ENCODE peak calls at places on chromosomes 3 and 15, in seven cellular contexts. C is PC-3; M is SW480; P is stimulated activated CD4-positive, alpha-beta T cell treated with anti-CD3 and anti-CD28 coated beads, TNF-alpha, amount 100 ng/mL, for 1 hour; L is H1; O is A172; H is left ventricle myocardium inferior. R is an unnamed sample.

GRCh38 chr3:13767030-13767429 is 112.8 kb downstream of the WNT7A start:
- DNase-seq in L (no peak), C (no peak), H (no peak), P (no peak), O (no peak), M (no peak), R (no peak)

GRCh38 chr3:44237665-44238064 is 4.0 kb upstream of the TOPAZ1 start:
- DNase-seq in C (no peak), O (no peak), M (no peak), P (no peak), L (no peak), H (no peak), R (no peak)

GRCh38 chr15:99944131-99944530 is 210.9 kb upstream of the LYSMD4 start:
- DNase-seq in M (no peak), H (no peak), L (no peak), P (no peak), O (no peak), C (no peak), R (no peak)

GRCh38 chr3:192062186-192062585 is 601.2 kb downstream of the PYDC2 start:
- DNase-seq in O (no peak), P (no peak), L (no peak), M (no peak), C (no peak), H (no peak), R (no peak)

GRCh38 chr3:114623420-114624046 is 329.7 kb downstream of the TIGIT start:
- DNase-seq in M (no peak), O (peak; percentile 32), C (no peak), L (no peak), H (no peak), P (no peak), R (no peak)

GRCh38 chr3:45552773-45553371 is 41.7 kb upstream of the LIMD1 start:
- DNase-seq in O (no peak), P (no peak), L (no peak), M (no peak), C (no peak), H (no peak), R (no peak)

GRCh38 chr3:18643290-18643689 is 218.2 kb upstream of the SATB1 start:
- DNase-seq in C (no peak), O (no peak), L (no peak), P (no peak), H (no peak), M (no peak), R (no peak)

GRCh38 chr15:77857419-77857818 is 220.1 kb downstream of the TBC1D2B start:
- DNase-seq in M (no peak), C (no peak), O (no peak), P (no peak), H (no peak), L (no peak), R (no peak)

GRCh38 chr3:179943097-179943880 is 93.4 kb downstream of the PEX5L start:
- DNase-seq in L (no peak), P (no peak), M (no peak), H (no peak), O (no peak), C (no peak), R (no peak)

GRCh38 chr3:133474251-133474801 is 74.5 kb downstream of the BFSP2 start:
- DNase-seq in C (no peak), H (peak; percentile 72), O (no peak), L (no peak), P (no peak), M (no peak), R (peak; percentile 72)

GRCh38 chr15:66253643-66254363 is at the start of gene MEGF11:
- DNase-seq in M (peak; percentile 16), H (peak; percentile 25), O (peak; percentile 21), L (no peak), C (peak; percentile 11), P (no peak), R (peak; percentile 23)

GRCh38 chr3:197847866-197848401 is 56.9 kb downstream of the LRCH3 start:
- DNase-seq in H (no peak), O (peak; percentile 44), M (no peak), L (no peak), C (no peak), P (no peak), R (no peak)

GRCh38 chr15:74892313-74892712 is 2.5 kb downstream of the MPI start:
- DNase-seq in C (peak; percentile 53), P (no peak), H (no peak), O (no peak), M (no peak), L (no peak), R (no peak)

GRCh38 chr3:126947429-126947828 is 35.5 kb upstream of the PLXNA1 start:
- DNase-seq in M (no peak), C (no peak), O (no peak), H (peak; percentile 5), L (no peak), P (no peak), R (no peak)

GRCh38 chr15:63940956-63941620 is 105.2 kb downstream of the DAPK2 start:
- DNase-seq in L (no peak), C (no peak), H (no peak), P (no peak), O (no peak), M (no peak), R (no peak)

GRCh38 chr15:65369651-65370050 is 8.2 kb downstream of the IGDCC3 start:
- DNase-seq in M (no peak), L (no peak), O (no peak), P (no peak), H (no peak), C (no peak), R (no peak)

GRCh38 chr15:99446565-99447496 is 119.0 kb upstream of the MEF2A start:
- DNase-seq in M (no peak), P (no peak), O (no peak), H (no peak), L (no peak), C (no peak), R (no peak)

GRCh38 chr3:155753038-155753647 is 8.3 kb upstream of the PLCH1 start:
- DNase-seq in M (peak; percentile 58), H (no peak), P (no peak), C (peak; percentile 67), L (no peak), O (peak; percentile 51), R (no peak)

GRCh38 chr3:104951426-104951825 is 415.3 kb upstream of the ALCAM start:
- DNase-seq in O (no peak), P (no peak), M (no peak), C (no peak), L (no peak), H (no peak), R (no peak)

GRCh38 chr3:13085846-13086179 is 12.6 kb upstream of the IQSEC1 start:
- DNase-seq in L (no peak), C (no peak), H (no peak), M (no peak), P (no peak), O (no peak), R (no peak)

GRCh38 chr3:160941885-160942494 is 163.2 kb downstream of the B3GALNT1 start:
- DNase-seq in P (peak; percentile 11), H (no peak), C (peak; percentile 90), M (peak; percentile 72), O (peak; percentile 71), L (no peak), R (peak; percentile 79)

GRCh38 chr3:178525180-178525704 is 11.0 kb upstream of the KCNMB2 start:
- DNase-seq in P (no peak), C (no peak), M (no peak), O (no peak), H (no peak), L (no peak), R (no peak)

GRCh38 chr3:49674491-49674983 is 386 bp downstream of the APEH start:
- DNase-seq in M (no peak), O (no peak), H (no peak), L (no peak), C (no peak), P (no peak), R (peak; percentile 19)

GRCh38 chr3:147431746-147432145 is 22.6 kb downstream of the ZIC1 start:
- DNase-seq in O (no peak), P (no peak), C (no peak), L (no peak), M (no peak), H (no peak), R (no peak)

GRCh38 chr3:57793737-57794187 is 37.7 kb downstream of the SLMAP start:
- DNase-seq in M (no peak), H (no peak), P (no peak), C (peak; percentile 19), L (no peak), O (peak; percentile 13), R (no peak)

GRCh38 chr3:164340273-164340672 is 738.0 kb downstream of the SI start:
- DNase-seq in C (no peak), P (no peak), H (no peak), M (no peak), L (no peak), O (no peak), R (no peak)

GRCh38 chr3:12707425-12707824 is 43.5 kb upstream of the RAF1 start:
- DNase-seq in C (peak; percentile 39), P (no peak), H (no peak), M (no peak), L (no peak), O (no peak), R (no peak)

GRCh38 chr15:67199391-67199790 is 55.1 kb downstream of the AAGAB start:
- DNase-seq in C (no peak), H (no peak), M (no peak), L (no peak), P (no peak), O (no peak), R (no peak)

GRCh38 chr15:37102315-37103021 is 2.1 kb upstream of the MEIS2 start:
- DNase-seq in O (no peak), H (no peak), M (no peak), C (peak; percentile 24), L (no peak), P (no peak), R (no peak)

GRCh38 chr15:68697711-68698690 is 119.2 kb downstream of the CORO2B start:
- DNase-seq in L (no peak), O (no peak), M (no peak), P (no peak), C (no peak), H (no peak), R (no peak)

GRCh38 chr3:165389064-165389463 is 192.9 kb upstream of the SLITRK3 start:
- DNase-seq in O (no peak), M (no peak), C (no peak), L (no peak), P (no peak), H (no peak), R (no peak)

R was measured in heart right ventricle.